ENCODE peak calls at places on chromosome 11, in four cellular contexts. E is IMR-90, K is keratinocyte, F is K562. W is an unnamed sample.

GRCh38 chr11:73236879-73237278 is 18.8 kb downstream of the P2RY2 start:
- DNase-seq in K (no peak), E (peak; percentile 18), F (peak; percentile 71), W (peak; percentile 61)

GRCh38 chr11:72589802-72590761 is 84.1 kb downstream of the PDE2A start:
- DNase-seq in E (no peak), F (peak; percentile 59), K (no peak), W (peak; percentile 35)

GRCh38 chr11:118318112-118319030 is 13.8 kb downstream of the CD3E start:
- DNase-seq in F (no peak), K (no peak), E (no peak), W (no peak)

GRCh38 chr11:22832315-22833041 is 2.9 kb upstream of the SVIP start:
- DNase-seq in E (no peak), F (no peak), K (no peak), W (peak; percentile 37)

GRCh38 chr11:73229321-73230275 is 11.5 kb downstream of the P2RY2 start:
- DNase-seq in K (no peak), F (no peak), E (no peak), W (no peak)

GRCh38 chr11:126336065-126336464 is 19.4 kb upstream of the ST3GAL4 start:
- DNase-seq in K (no peak), F (no peak), E (no peak), W (no peak)

GRCh38 chr11:118232659-118233058 is 7.8 kb upstream of the JAML start:
- DNase-seq in F (no peak), K (no peak), E (no peak), W (no peak)

GRCh38 chr11:17401316-17401715 is 12.9 kb upstream of the KCNJ11 start:
- DNase-seq in F (no peak), E (no peak), K (no peak), W (no peak)

GRCh38 chr11:50030193-50030592 is 2.5 kb upstream of the OR4C45 start:
- DNase-seq in K (no peak), E (no peak), F (no peak), W (no peak)

GRCh38 chr11:58485961-58486360 is 21.9 kb downstream of the OR5B21 start:
- DNase-seq in F (no peak), E (no peak), K (no peak), W (no peak)
- H3K9me1 ChIP-seq in F (no peaks in the 10 kb centered on the region), E (no peaks in the 10 kb centered on the region), K (no peaks in the 10 kb centered on the region), W (no peaks in the 10 kb centered on the region)

DNA sequence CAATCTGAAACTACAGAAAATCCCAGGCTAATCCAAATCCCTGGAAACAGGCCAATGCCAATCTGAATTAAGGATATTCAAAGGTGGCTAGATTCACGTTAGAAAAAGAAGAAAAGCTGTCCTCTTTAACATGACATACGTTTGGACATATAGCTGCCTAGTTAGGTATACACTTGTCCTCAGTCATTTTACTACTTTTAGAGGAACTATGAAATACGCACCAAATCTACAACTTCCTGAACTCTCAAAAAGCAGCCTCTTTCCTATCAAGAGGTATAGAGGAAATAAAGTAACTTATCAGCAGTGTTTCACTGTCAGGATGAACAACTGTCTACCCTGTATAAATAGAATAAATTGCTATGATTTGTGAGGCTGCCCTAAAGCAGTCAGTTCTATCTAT is 24.0 kb downstream of the KMT5B start:
- DNase-seq in K (no peak), F (no peak), E (no peak), W (no peak)
- H3K9me1 ChIP-seq in K (no peaks in the 10 kb centered on the region), F (no peaks in the 10 kb centered on the region), E (peaks cover 6% of the 10 kb centered on the region), W (no peaks in the 10 kb centered on the region)

DNA sequence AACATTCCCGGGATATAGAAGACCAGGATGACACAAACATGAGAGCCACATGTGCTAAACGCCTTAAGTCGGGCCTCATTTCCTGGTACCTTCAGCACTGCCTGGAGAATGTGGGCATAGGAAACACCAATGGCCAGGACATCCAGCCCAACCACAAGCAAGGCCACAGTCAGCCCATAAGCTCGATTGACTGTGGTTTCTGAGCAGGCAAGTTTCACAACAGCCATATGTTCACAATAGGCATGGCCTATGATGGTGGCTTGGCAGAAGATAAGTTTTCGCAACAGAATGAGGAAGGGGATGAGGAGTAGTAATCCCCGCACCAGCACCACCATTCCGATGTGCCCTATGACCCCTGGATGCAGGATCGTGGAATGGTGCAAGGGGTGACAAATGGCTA is 26.9 kb upstream of the OR56A1 start:
- DNase-seq in F (no peak), K (no peak), E (no peak), W (no peak)
- H3K9me1 ChIP-seq in F (no peaks in the 10 kb centered on the region), K (no peaks in the 10 kb centered on the region), E (no peaks in the 10 kb centered on the region), W (no peaks in the 10 kb centered on the region)

DNA sequence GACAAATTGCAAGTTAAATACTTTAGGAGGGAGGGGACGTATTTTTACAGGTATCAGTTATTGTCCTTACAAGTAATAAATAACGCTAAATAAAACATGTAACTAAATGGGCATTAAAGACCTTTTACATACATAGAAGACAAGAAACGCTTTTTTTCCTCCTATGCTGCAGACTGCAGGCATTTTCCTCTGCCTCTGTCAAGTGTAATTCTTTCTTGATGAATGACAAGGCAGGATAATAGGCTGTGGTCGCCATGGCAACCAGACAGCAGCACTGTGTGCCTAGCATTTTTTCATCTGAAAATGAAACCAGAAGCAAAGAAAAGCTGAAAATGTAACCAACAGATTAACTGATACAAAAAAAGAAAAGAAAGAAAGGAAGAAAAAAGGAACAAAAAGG is 46.1 kb downstream of the BLID start:
- DNase-seq in K (no peak), F (no peak), E (peak; percentile 91), W (peak; percentile 93)
- H3K9me1 ChIP-seq in K (no peaks in the 10 kb centered on the region), F (no peaks in the 10 kb centered on the region), E (peaks cover 12% of the 10 kb centered on the region), W (no peaks in the 10 kb centered on the region)

DNA sequence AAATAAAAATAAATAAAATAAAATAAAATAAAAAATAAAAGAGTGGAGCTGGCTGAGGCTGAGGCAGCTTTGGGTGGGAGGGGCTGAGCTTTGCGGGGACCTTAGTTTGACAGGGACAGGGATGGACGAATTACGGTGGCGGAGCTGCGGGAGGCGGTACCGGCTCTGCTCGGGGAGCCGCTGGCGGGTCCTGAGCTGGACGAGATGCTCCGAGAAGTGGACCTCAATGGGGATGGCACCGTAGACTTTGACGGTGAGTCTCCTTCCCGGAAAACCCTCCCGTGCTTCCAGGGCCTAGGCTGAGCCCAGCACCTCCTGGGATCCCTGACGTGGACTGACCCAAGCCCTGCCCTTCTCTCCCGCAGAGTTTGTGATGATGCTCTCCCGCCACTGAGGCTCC is 3.1 kb downstream of the CABP4 start:
- DNase-seq in F (no peak), E (no peak), K (no peak), W (no peak)
- H3K9me1 ChIP-seq in F (no peaks in the 10 kb centered on the region), E (no peaks in the 10 kb centered on the region), K (no peaks in the 10 kb centered on the region), W (no peaks in the 10 kb centered on the region)

DNA sequence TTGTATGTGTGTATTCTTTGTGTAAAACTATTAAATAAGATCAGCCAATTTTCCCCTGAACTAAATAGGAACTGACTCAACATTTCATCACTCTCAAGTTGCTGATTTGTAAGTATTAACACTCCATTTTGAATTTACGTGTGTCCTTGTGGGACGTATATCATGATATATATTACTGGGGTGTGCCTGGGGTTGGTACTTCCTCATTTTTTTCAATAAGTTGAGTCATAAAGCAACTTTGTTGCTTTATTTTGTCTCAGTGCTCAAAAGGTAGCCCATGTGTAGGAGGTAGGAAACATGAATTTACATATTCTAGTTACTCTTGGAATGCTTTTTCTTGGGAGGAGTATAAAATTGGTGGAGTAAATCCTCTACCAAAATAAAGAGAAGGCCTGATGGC is 193.9 kb upstream of the RAG2 start:
- DNase-seq in K (no peak), E (no peak), F (no peak), W (no peak)
- H3K9me1 ChIP-seq in K (no peaks in the 10 kb centered on the region), E (no peaks in the 10 kb centered on the region), F (no peaks in the 10 kb centered on the region), W (no peaks in the 10 kb centered on the region)

DNA sequence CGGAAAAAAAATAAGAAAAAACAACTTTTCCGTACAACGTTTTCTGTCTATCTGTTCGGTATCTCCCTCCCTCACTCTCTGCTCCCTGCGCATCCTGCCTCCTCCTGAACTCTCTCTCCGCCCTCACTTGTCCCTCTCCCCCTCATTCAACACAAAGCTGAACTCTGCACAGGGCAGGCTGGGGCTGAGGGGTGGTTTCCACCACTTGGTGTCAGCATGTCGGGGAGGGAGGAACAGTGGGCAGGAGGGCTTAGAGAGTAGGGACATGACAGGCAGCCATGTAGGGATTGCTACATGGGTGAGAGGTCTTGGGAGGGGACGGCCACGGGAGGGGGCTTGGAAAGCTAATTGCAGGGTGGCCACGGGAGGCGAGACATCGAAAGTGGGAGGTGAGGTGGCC is 17.6 kb downstream of the SLC22A12 start:
- DNase-seq in K (no peak), F (no peak), E (no peak), W (no peak)
- H3K9me1 ChIP-seq in K (no peaks in the 10 kb centered on the region), F (no peaks in the 10 kb centered on the region), E (no peaks in the 10 kb centered on the region), W (no peaks in the 10 kb centered on the region)

GRCh38 chr11:36512016-36512415 is 1.9 kb upstream of the TRAF6 start:
- DNase-seq in K (no peak), F (no peak), E (peak; percentile 27), W (no peak)

GRCh38 chr11:36509694-36510566 is at the start of gene TRAF6:
- DNase-seq in F (peak; percentile 92), E (peak; percentile 74), K (no peak), W (peak; percentile 91)

GRCh38 chr11:36509265-36509664 is 807 bp downstream of the TRAF6 start:
- DNase-seq in E (peak; percentile 31), K (no peak), F (peak; percentile 76), W (peak; percentile 64)

GRCh38 chr11:36508743-36509142 is 1.3 kb downstream of the TRAF6 start:
- DNase-seq in E (peak; percentile 6), K (no peak), F (peak; percentile 18), W (no peak)

DNA sequence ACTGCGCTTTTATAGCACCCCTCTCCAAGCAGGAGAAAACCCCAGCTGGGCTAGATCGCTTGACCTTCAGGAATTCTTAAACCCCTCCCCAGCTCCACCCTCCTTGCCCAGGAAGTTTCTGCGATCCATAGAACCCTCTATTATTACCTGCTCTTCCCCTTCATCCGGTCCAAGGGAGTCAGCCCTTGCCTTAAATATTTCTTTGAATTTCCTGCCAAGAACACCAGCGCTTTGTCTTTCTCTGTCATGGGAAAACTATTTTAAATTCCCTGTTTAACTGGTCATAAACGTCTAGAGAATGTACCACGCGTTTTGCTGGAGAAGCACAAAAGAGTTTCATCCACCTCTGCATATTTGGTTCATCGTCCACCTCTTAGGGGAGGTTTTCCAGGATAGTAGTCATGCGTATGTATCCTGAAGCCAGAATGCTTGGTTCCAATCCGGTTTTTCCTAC is 522 bp upstream of the TRAF6 start:
- DNase-seq in E (peak; percentile 32), K (no peak), F (no peak), W (no peak)
- H3K9me1 ChIP-seq in E (no peaks in the 10 kb centered on the region), K (no peaks in the 10 kb centered on the region), F (no peaks in the 10 kb centered on the region), W (no peaks in the 10 kb centered on the region)

W was measured in endothelial cell of umbilical vein.